ENCODE peak calls at places on chromosomes 7 and 10, in ten cellular contexts. W, V, E, A, B, S, H, L, F and O are unnamed samples.

GRCh38 chr7:74466196-74466813 is 12.6 kb downstream of the GTF2IRD1 start:
- DNase-seq in A (no peak), L (no peak), W (no peak), H (no peak), V (no peak), B (no peak), F (no peak), E (no peak), S (peak), O (no peak)

GRCh38 chr7:54544356-54545240 is 2.4 kb downstream of the VSTM2A start:
- DNase-seq in V (no peak), A (no peak), L (no peak), H (no peak), S (no peak), E (no peak), F (no peak), W (no peak), B (no peak), O (no peak)

GRCh38 chr10:102231357-102232318 is 5.5 kb downstream of the ELOVL3 start:
- DNase-seq in W (peak), F (peak), A (no peak), L (no peak), S (peak), E (peak), B (peak), H (no peak), V (peak), O (peak)

GRCh38 chr10:123380491-123381085 is 226.4 kb downstream of the BUB3 start:
- DNase-seq in B (no peak), W (no peak), S (no peak), L (no peak), E (no peak), V (no peak), H (no peak), A (peak), F (no peak), O (no peak)

GRCh38 chr10:127940866-127941640 is 34.1 kb downstream of the PTPRE start:
- DNase-seq in B (no peak), S (no peak), F (no peak), H (no peak), L (no peak), E (no peak), V (no peak), W (no peak), A (no peak), O (no peak)

GRCh38 chr10:79081353-79082034 is 12.7 kb downstream of the ZMIZ1 start:
- DNase-seq in W (no peak), E (no peak), S (peak), B (no peak), A (no peak), H (no peak), V (no peak), L (no peak), F (no peak), O (no peak)

GRCh38 chr10:132030898-132031463 is 34.8 kb upstream of the JAKMIP3 start:
- DNase-seq in V (no peak), B (no peak), L (no peak), W (no peak), H (peak), E (no peak), F (no peak), A (no peak), S (no peak), O (no peak)

GRCh38 chr7:41886257-41886905 is 183.5 kb upstream of the INHBA start:
- DNase-seq in L (no peak), E (no peak), H (no peak), W (no peak), B (peak), A (no peak), F (no peak), S (peak), V (peak), O (no peak)

GRCh38 chr7:135447783-135448182 is 62.1 kb downstream of the CNOT4 start:
- DNase-seq in L (no peak), A (no peak), H (no peak), B (no peak), E (no peak), V (no peak), W (no peak), S (no peak), F (no peak), O (no peak)

GRCh38 chr7:40525764-40526163 is 391.0 kb downstream of the SUGCT start:
- DNase-seq in W (no peak), E (no peak), V (no peak), B (no peak), L (no peak), H (no peak), A (no peak), S (no peak), F (no peak), O (no peak)

GRCh38 chr10:6161913-6162312 is 40.8 kb upstream of the PFKFB3 start:
- DNase-seq in V (no peak), F (no peak), E (no peak), H (no peak), L (no peak), B (no peak), S (peak), W (no peak), A (no peak), O (no peak)

GRCh38 chr10:80690434-80690833 is 152.7 kb downstream of the SH2D4B start:
- DNase-seq in S (no peak), W (no peak), B (no peak), F (no peak), V (no peak), L (no peak), A (no peak), E (no peak), H (no peak), O (no peak)

GRCh38 chr7:71937840-71938371 is 474.2 kb downstream of the CALN1 start:
- DNase-seq in H (no peak), A (no peak), L (no peak), E (no peak), V (no peak), S (no peak), F (no peak), B (no peak), W (no peak), O (no peak)

GRCh38 chr7:106126170-106126938 is 14.2 kb upstream of the SYPL1 start:
- DNase-seq in B (no peak), S (no peak), E (no peak), W (peak), V (no peak), H (no peak), L (no peak), F (peak), A (no peak), O (no peak)

GRCh38 chr7:5422324-5423271 is 1.0 kb downstream of the TNRC18 start:
- DNase-seq in H (no peak), A (no peak), L (no peak), W (no peak), F (peak), V (no peak), E (no peak), B (no peak), S (no peak), O (no peak)

GRCh38 chr10:124523301-124523871 is 61.8 kb downstream of the LHPP start:
- DNase-seq in L (no peak), W (no peak), H (no peak), E (no peak), F (no peak), S (no peak), A (no peak), V (no peak), B (no peak), O (no peak)

GRCh38 chr10:59177031-59177861 is 803 bp downstream of the PHYHIPL start:
- DNase-seq in S (peak), W (no peak), V (peak), L (peak), E (no peak), B (no peak), H (no peak), F (no peak), A (peak), O (no peak)

GRCh38 chr7:964401-965231 is 10.1 kb upstream of the ADAP1 start:
- DNase-seq in B (peak), V (no peak), L (no peak), S (peak), H (no peak), F (no peak), A (no peak), E (no peak), W (no peak), O (no peak)

GRCh38 chr10:78811174-78811573 is 257.6 kb upstream of the ZMIZ1 start:
- DNase-seq in A (no peak), W (no peak), V (no peak), H (no peak), F (no peak), E (no peak), S (no peak), B (no peak), L (no peak), O (no peak)